ENCODE peak calls at places on chromosomes 2 and 18, in five cellular contexts. S, F, Q, U and T are unnamed samples.

GRCh38 chr2:239188536-239188935 is 212.3 kb downstream of the HDAC4 start:
- DNase-seq in S (peak), F (no peak), Q (peak), U (peak), T (peak)

GRCh38 chr2:109715302-109715937 is 78.7 kb upstream of the RGPD5 start:
- DNase-seq in S (peak), F (peak), Q (peak), U (peak), T (no peak)

GRCh38 chr2:130744287-130745117 is 10.8 kb upstream of the AMER3 start:
- DNase-seq in S (no peak), F (peak), Q (no peak), U (no peak), T (peak)

GRCh38 chr2:148730085-148730484 is 85.5 kb downstream of the EPC2 start:
- DNase-seq in S (no peak), F (peak), Q (no peak), U (no peak), T (no peak)

GRCh38 chr2:96527052-96527964 is 9.2 kb upstream of the ARID5A start:
- DNase-seq in S (no peak), F (peak), Q (no peak), U (no peak), T (no peak)

GRCh38 chr2:135688002-135688401 is 53.7 kb upstream of the UBXN4 start:
- DNase-seq in S (no peak), F (no peak), Q (no peak), U (no peak), T (no peak)

GRCh38 chr2:223297788-223298187 is 245.8 kb downstream of the KCNE4 start:
- DNase-seq in S (no peak), F (no peak), Q (no peak), U (no peak), T (no peak)

GRCh38 chr18:25647404-25647803 is 295.4 kb upstream of the ZNF521 start:
- DNase-seq in S (no peak), F (no peak), Q (no peak), U (no peak), T (no peak)

GRCh38 chr2:189302274-189302948 is 122.8 kb upstream of the COL5A2 start:
- DNase-seq in S (no peak), F (no peak), Q (no peak), U (no peak), T (no peak)

GRCh38 chr18:58615150-58616132 is 13.4 kb downstream of the ALPK2 start:
- DNase-seq in S (peak), F (no peak), Q (no peak), U (no peak), T (no peak)

GRCh38 chr2:200432296-200432695 is 77.6 kb downstream of the KCTD18 start:
- DNase-seq in S (no peak), F (no peak), Q (no peak), U (no peak), T (no peak)

GRCh38 chr18:11307716-11308115 is 158.3 kb upstream of the PIEZO2 start:
- DNase-seq in S (no peak), F (no peak), Q (no peak), U (no peak), T (no peak)

GRCh38 chr2:32856891-32857290 is 89.9 kb upstream of the LTBP1 start:
- DNase-seq in S (no peak), F (no peak), Q (no peak), U (no peak), T (no peak)

GRCh38 chr2:10048501-10049171 is 5.3 kb downstream of the KLF11 start:
- DNase-seq in S (no peak), F (peak), Q (no peak), U (no peak), T (no peak)

GRCh38 chr2:100291152-100291970 is 30.9 kb downstream of the LONRF2 start:
- DNase-seq in S (peak), F (no peak), Q (no peak), U (peak), T (peak)

GRCh38 chr2:21306235-21306634 is 182.5 kb downstream of the TDRD15 start:
- DNase-seq in S (no peak), F (no peak), Q (no peak), U (no peak), T (no peak)

GRCh38 chr2:234427081-234428058 is 69.5 kb downstream of the ARL4C start:
- DNase-seq in S (no peak), F (peak), Q (no peak), U (no peak), T (no peak)

GRCh38 chr18:2111456-2111855 is 459.8 kb downstream of the METTL4 start:
- DNase-seq in S (no peak), F (no peak), Q (no peak), U (no peak), T (no peak)

GRCh38 chr18:77127769-77128671 is 4.6 kb downstream of the MBP start:
- DNase-seq in S (no peak), F (no peak), Q (peak), U (no peak), T (peak)

GRCh38 chr2:44084850-44085249 is 83.8 kb upstream of the PPM1B start:
- DNase-seq in S (no peak), F (no peak), Q (no peak), U (no peak), T (no peak)

GRCh38 chr2:149652520-149652919 is 64.9 kb upstream of the MMADHC start:
- DNase-seq in S (no peak), F (no peak), Q (no peak), U (no peak), T (no peak)

GRCh38 chr2:57673983-57674382 is 372.6 kb upstream of the VRK2 start:
- DNase-seq in S (no peak), F (no peak), Q (no peak), U (no peak), T (no peak)

DNA sequence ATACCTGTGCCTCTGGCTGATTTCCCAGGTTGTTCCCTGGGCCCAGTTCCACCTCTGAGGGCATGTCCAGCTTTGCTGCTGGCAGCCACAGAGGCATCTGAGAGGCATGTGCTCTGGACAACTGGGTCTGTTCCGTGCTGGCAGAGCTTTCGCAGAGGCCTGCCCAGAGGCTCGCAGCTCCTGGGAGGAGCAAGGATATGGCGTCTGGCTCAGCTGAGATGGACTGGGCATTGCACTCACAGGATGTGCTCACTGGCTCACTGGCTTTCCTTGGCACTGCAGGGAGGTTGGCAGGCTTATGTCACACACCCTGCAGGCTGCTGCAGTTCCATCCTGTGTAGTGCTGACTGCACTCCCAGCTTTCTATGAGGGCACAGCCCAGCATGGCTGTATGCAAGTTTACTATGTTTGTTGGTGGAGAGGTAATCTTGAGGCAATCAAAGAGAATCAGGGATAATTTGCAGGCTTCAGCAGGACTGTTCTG is 172.3 kb downstream of the PRKCE start:
- DNase-seq in S (peak), F (no peak), Q (peak), U (peak), T (peak)
- TF ChIP-seq POLR2AphosphoS5 in S (peak), F (no peak), Q (no peak), U (peak), T (no peak)

GRCh38 chr2:219445220-219445631 is 10.6 kb downstream of the SPEG start:
- DNase-seq in S (no peak), F (no peak), Q (peak), U (no peak), T (no peak)
- H3K4me3 ChIP-seq in S (no peak), F (no peak), Q (no peak), U (no peak), T (no peak)

GRCh38 chr2:237085261-237086221 is at the start of gene COPS8:
- DNase-seq in S (peak), F (peak), Q (peak), U (peak), T (peak)

GRCh38 chr2:237081596-237081995 is 4.1 kb upstream of the COPS8 start:
- DNase-seq in S (no peak), F (no peak), Q (no peak), U (no peak), T (no peak)

GRCh38 chr2:237083026-237083425 is 2.7 kb upstream of the COPS8 start:
- DNase-seq in S (no peak), F (no peak), Q (no peak), U (no peak), T (no peak)

DNA sequence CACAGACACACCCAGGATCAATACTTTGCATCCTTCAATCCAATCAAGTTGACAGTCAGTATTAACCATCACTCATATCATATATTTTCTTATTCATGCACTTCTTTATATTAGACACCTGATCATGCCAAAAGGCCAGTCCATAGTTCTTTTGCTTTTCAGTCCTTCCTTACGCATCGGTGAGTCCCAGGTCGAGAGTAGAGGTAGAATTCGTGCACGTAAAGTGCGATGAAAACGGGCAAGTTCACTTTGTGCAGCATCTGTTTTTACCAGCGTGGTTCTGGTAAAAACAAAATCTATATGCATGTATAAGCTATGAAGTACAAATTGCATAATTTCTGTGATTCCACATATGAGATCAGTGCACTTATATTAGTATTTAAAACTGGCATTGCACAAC is 1.2 kb upstream of the COPS8 start:
- DNase-seq in S (no peak), F (no peak), Q (no peak), U (no peak), T (no peak)
- TF ChIP-seq CTCF in S (no peak), F (no peak), Q (no peak), U (no peak), T (no peak)

GRCh38 chr2:134377730-134378129 is 123.9 kb downstream of the MGAT5 start:
- DNase-seq in S (no peak), F (no peak), Q (no peak), U (no peak), T (no peak)

GRCh38 chr2:134375935-134376334 is 122.1 kb downstream of the MGAT5 start:
- DNase-seq in S (no peak), F (peak), Q (no peak), U (no peak), T (no peak)

GRCh38 chr2:134379722-134380121 is 125.8 kb downstream of the MGAT5 start:
- DNase-seq in S (no peak), F (no peak), Q (no peak), U (no peak), T (no peak)

GRCh38 chr2:134381141-134381540 is 127.3 kb downstream of the MGAT5 start:
- DNase-seq in S (no peak), F (no peak), Q (no peak), U (no peak), T (no peak)

GRCh38 chr2:134379293-134379692 is 125.4 kb downstream of the MGAT5 start:
- DNase-seq in S (no peak), F (no peak), Q (no peak), U (no peak), T (no peak)
- TF ChIP-seq POLR2AphosphoS5 in S (no peak), F (no peak), Q (no peak), U (no peak), T (no peak)

GRCh38 chr2:144524190-144524957 is 4.5 kb upstream of the ZEB2 start:
- DNase-seq in S (no peak), F (peak), Q (peak), U (no peak), T (peak)
- H3K4me3 ChIP-seq in S (peak), F (peak), Q (peak), U (peak), T (peak)

DNA sequence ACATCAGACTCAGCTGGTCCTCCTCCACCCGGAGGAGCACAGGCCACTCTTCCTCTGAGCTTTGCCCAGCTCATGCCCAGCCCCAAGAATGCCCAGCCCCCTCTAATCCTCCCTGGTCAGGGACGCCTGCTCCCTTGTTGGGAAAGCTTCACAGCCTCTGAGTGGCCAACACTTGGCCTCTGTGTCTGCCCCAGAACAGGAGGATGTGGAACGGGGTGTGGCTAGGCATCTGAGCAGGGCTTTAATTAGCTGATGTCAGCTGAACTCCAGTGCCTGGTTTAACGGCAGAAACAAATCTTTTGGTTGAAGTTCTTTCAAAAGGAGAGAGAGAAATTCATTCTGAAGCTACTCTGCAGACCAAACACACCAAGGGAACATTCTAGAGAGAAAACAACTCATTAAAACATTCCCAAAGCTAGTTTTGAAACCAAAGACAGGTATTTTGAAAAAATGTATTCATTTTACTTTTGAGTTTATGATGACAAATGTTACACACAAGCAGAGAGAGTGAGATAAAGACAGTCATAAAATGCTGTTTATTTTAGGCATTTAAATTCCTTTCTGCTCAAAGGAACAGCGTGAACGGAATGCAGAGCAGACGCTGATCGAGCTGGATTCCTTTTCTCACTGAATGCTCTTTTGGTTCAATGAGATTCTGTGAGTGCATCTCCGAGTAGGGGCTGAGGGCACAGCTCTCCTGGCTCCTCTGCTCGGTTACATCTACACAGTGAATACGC is 63.8 kb downstream of the RTP5 start:
- DNase-seq in S (peak), F (no peak), Q (peak), U (peak), T (no peak)
- TF ChIP-seq CTCF in S (no peak), F (no peak), Q (no peak), U (no peak), T (no peak)

GRCh38 chr2:240868286-240869108 is at the start of gene AGXT:
- DNase-seq in S (no peak), F (no peak), Q (no peak), U (peak), T (no peak)
- TF ChIP-seq POLR2AphosphoS5 in S (no peak), F (no peak), Q (no peak), U (no peak), T (no peak)

DNA sequence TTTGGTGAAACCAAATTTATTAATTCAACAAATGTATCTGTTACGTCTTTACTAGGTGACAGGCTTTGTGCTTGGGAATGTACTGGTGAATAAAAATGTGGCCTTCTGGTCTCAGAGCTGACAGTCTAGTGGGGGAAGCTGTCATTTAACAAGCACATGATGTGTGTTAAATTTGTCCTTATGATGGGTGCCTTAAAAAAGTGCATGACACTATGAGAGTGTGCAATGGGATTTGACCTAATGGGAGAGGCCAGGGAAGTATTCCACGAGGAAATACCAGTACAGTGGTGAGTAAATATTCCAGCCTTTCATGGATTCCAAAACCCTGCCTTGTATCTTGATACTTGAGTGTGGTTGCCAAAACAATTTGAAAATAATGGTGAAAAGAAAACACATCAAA is 308.9 kb downstream of the PLCL1 start:
- DNase-seq in S (no peak), F (no peak), Q (no peak), U (no peak), T (no peak)
- H3K4me3 ChIP-seq in S (no peak), F (no peak), Q (no peak), U (no peak), T (no peak)

GRCh38 chr2:17353268-17353667 is 165.0 kb downstream of the RAD51AP2 start:
- DNase-seq in S (no peak), F (no peak), Q (no peak), U (no peak), T (no peak)
- TF ChIP-seq CTCF in S (no peak), F (no peak), Q (no peak), U (no peak), T (no peak)

DNA sequence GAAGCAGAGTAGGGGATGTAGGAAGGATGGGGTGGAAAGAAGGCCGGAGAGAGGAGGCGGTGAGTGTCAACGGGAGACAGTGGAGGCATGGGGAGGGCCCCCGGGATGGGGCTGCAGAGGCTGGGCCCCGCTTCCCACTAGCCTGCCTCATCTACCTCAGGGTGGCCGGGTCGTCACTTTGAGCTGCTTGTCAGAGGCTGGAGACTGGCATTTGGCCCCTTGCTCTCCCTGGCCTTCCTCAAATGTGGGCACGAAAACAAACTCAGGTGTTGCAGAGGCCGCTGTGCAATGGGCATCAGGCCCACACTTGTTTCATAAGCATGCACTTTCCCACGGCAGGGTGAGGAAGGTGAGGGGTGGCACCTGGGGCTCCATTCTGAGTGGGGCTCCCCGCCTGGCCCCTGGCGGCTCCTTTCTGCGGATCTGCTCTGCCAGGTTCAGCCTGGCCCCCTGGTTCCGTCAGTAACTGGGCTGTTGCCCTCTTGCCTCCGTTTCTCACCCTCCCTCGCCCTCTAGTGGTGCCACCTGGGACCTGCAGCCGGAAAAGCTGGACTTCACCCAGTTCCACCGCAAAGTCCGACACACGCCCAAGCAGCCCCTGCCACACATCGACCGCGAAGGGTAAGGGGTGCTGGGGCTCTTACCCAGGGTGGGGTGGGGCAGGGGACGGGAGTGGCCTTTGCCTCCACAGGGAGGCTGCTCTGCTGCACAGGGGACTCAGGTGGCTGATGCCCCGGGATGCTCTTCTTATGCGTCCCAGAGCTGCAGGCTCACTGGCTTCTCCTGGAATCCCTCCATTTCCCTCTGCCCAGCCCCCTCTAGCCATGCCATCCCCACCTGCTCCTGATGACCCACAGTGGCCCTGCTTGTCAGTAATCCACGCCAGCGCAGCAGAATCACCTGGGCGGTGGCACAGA is 125.4 kb downstream of the CTIF start:
- DNase-seq in S (peak), F (peak), Q (no peak), U (peak), T (peak)
- TF ChIP-seq POLR2AphosphoS5 in S (no peak), F (no peak), Q (no peak), U (no peak), T (no peak)